ENCODE peak calls at places on chromosomes 16 and 17, in six cellular contexts. One of them, this sample, is unnamed. For H3K27me3, the result is how much of the 10 kb centered on the place peaks cover.

GRCh38 chr17:38464723-38465419 is 36.6 kb downstream of the ARHGAP23 start:
- DNase-seq in GM23338: peak
- DNase-seq in hepatocyte: peak
- DNase-seq in fibroblast of lung: peak
- DNase-seq in HCT116: peak
- DNase-seq in DND-41: no peak
- DNase-seq in this sample: no peak

GRCh38 chr17:7593296-7593695 is 3.4 kb upstream of the SOX15 start:
- DNase-seq in GM23338: no peak
- DNase-seq in hepatocyte: no peak
- DNase-seq in fibroblast of lung: no peak
- DNase-seq in HCT116: no peak
- DNase-seq in DND-41: no peak
- DNase-seq in this sample: no peak

GRCh38 chr16:84754353-84754856 is 54.6 kb downstream of the USP10 start:
- DNase-seq in GM23338: peak
- DNase-seq in hepatocyte: peak
- DNase-seq in fibroblast of lung: peak
- DNase-seq in HCT116: peak
- DNase-seq in DND-41: peak
- DNase-seq in this sample: peak

GRCh38 chr16:71726491-71727319 is 2.2 kb upstream of the PHLPP2 start:
- DNase-seq in GM23338: no peak
- DNase-seq in hepatocyte: no peak
- DNase-seq in fibroblast of lung: no peak
- DNase-seq in HCT116: no peak
- DNase-seq in DND-41: no peak
- DNase-seq in this sample: no peak

GRCh38 chr16:8776193-8776592 is 21.2 kb downstream of the TMEM186 start:
- DNase-seq in GM23338: peak
- DNase-seq in hepatocyte: no peak
- DNase-seq in fibroblast of lung: no peak
- DNase-seq in HCT116: no peak
- DNase-seq in DND-41: no peak
- DNase-seq in this sample: peak

GRCh38 chr16:75282811-75283281 is 31.4 kb upstream of the BCAR1 start:
- DNase-seq in GM23338: peak
- DNase-seq in hepatocyte: no peak
- DNase-seq in fibroblast of lung: no peak
- DNase-seq in HCT116: no peak
- DNase-seq in DND-41: no peak
- DNase-seq in this sample: no peak

GRCh38 chr16:47928008-47928407 is 227.8 kb downstream of the ABCC12 start:
- DNase-seq in GM23338: peak
- DNase-seq in hepatocyte: no peak
- DNase-seq in fibroblast of lung: no peak
- DNase-seq in HCT116: peak
- DNase-seq in DND-41: no peak
- DNase-seq in this sample: peak

GRCh38 chr16:1183235-1183907 is 30.5 kb downstream of the CACNA1H start:
- DNase-seq in GM23338: no peak
- DNase-seq in hepatocyte: peak
- DNase-seq in fibroblast of lung: peak
- DNase-seq in HCT116: no peak
- DNase-seq in DND-41: no peak
- DNase-seq in this sample: no peak

GRCh38 chr17:81171941-81172340 is 5.9 kb upstream of the AATK start:
- DNase-seq in GM23338: no peak
- DNase-seq in hepatocyte: no peak
- DNase-seq in fibroblast of lung: peak
- DNase-seq in HCT116: no peak
- DNase-seq in DND-41: no peak
- DNase-seq in this sample: no peak

GRCh38 chr17:9239260-9239820 is 218.0 kb downstream of the NTN1 start:
- DNase-seq in GM23338: no peak
- DNase-seq in hepatocyte: no peak
- DNase-seq in fibroblast of lung: no peak
- DNase-seq in HCT116: no peak
- DNase-seq in DND-41: no peak
- DNase-seq in this sample: no peak

GRCh38 chr16:81636298-81636960 is 142.7 kb upstream of the PLCG2 start:
- DNase-seq in GM23338: no peak
- DNase-seq in hepatocyte: no peak
- DNase-seq in fibroblast of lung: no peak
- DNase-seq in HCT116: no peak
- DNase-seq in DND-41: no peak
- DNase-seq in this sample: no peak

GRCh38 chr16:27712251-27712711 is 162.3 kb downstream of the KATNIP start:
- DNase-seq in GM23338: no peak
- DNase-seq in hepatocyte: no peak
- DNase-seq in fibroblast of lung: no peak
- DNase-seq in HCT116: no peak
- DNase-seq in DND-41: no peak
- DNase-seq in this sample: no peak

GRCh38 chr17:58227733-58228132 is 8.7 kb upstream of the MKS1 start:
- DNase-seq in GM23338: no peak
- DNase-seq in hepatocyte: no peak
- DNase-seq in fibroblast of lung: no peak
- DNase-seq in HCT116: no peak
- DNase-seq in DND-41: no peak
- DNase-seq in this sample: no peak

GRCh38 chr17:60563743-60564142 is 36.2 kb upstream of the PPM1D start:
- DNase-seq in GM23338: no peak
- DNase-seq in hepatocyte: no peak
- DNase-seq in fibroblast of lung: no peak
- DNase-seq in HCT116: no peak
- DNase-seq in DND-41: no peak
- DNase-seq in this sample: no peak

GRCh38 chr17:38729886-38730525 is at the start of gene CISD3:
- DNase-seq in GM23338: peak
- DNase-seq in hepatocyte: peak
- DNase-seq in fibroblast of lung: peak
- DNase-seq in HCT116: peak
- DNase-seq in DND-41: peak
- DNase-seq in this sample: peak

GRCh38 chr17:49597438-49597837 is 21.8 kb downstream of the NXPH3 start:
- DNase-seq in GM23338: no peak
- DNase-seq in hepatocyte: no peak
- DNase-seq in fibroblast of lung: no peak
- DNase-seq in HCT116: no peak
- DNase-seq in DND-41: no peak
- DNase-seq in this sample: no peak

GRCh38 chr17:27568216-27568615 is 62.8 kb upstream of the LGALS9 start:
- DNase-seq in GM23338: no peak
- DNase-seq in hepatocyte: no peak
- DNase-seq in fibroblast of lung: no peak
- DNase-seq in HCT116: no peak
- DNase-seq in DND-41: no peak
- DNase-seq in this sample: no peak

GRCh38 chr16:30458561-30459394 is 13.1 kb upstream of the SEPHS2 start:
- DNase-seq in GM23338: no peak
- DNase-seq in hepatocyte: no peak
- DNase-seq in fibroblast of lung: no peak
- DNase-seq in HCT116: no peak
- DNase-seq in DND-41: peak
- DNase-seq in this sample: no peak

GRCh38 chr16:50207652-50208051 is 54.5 kb downstream of the TENT4B start:
- DNase-seq in GM23338: no peak
- DNase-seq in hepatocyte: no peak
- DNase-seq in fibroblast of lung: peak
- DNase-seq in HCT116: no peak
- DNase-seq in DND-41: no peak
- DNase-seq in this sample: no peak

GRCh38 chr17:12445331-12445730 is 220.4 kb upstream of the MYOCD start:
- DNase-seq in GM23338: no peak
- DNase-seq in hepatocyte: no peak
- DNase-seq in fibroblast of lung: peak
- DNase-seq in HCT116: no peak
- DNase-seq in DND-41: no peak
- DNase-seq in this sample: no peak

GRCh38 chr17:15255713-15256454 is 9.2 kb downstream of the PMP22 start:
- DNase-seq in GM23338: no peak
- DNase-seq in hepatocyte: no peak
- DNase-seq in fibroblast of lung: no peak
- DNase-seq in HCT116: no peak
- DNase-seq in DND-41: no peak
- DNase-seq in this sample: no peak

GRCh38 chr17:63774141-63774981 is at the start of gene DDX42:
- DNase-seq in GM23338: peak
- DNase-seq in hepatocyte: peak
- DNase-seq in fibroblast of lung: peak
- DNase-seq in HCT116: no peak
- DNase-seq in DND-41: peak
- DNase-seq in this sample: no peak

GRCh38 chr16:78189121-78189520 is 89.7 kb downstream of the WWOX start:
- DNase-seq in GM23338: no peak
- DNase-seq in hepatocyte: no peak
- DNase-seq in fibroblast of lung: no peak
- DNase-seq in HCT116: no peak
- DNase-seq in DND-41: no peak
- DNase-seq in this sample: peak

GRCh38 chr16:85612191-85612800 is 826 bp upstream of the GSE1 start:
- DNase-seq in GM23338: no peak
- DNase-seq in hepatocyte: peak
- DNase-seq in fibroblast of lung: peak
- DNase-seq in HCT116: peak
- DNase-seq in DND-41: no peak
- DNase-seq in this sample: no peak

GRCh38 chr17:34820166-34820920 is 140.9 kb downstream of the CCT6B start:
- DNase-seq in GM23338: peak
- DNase-seq in hepatocyte: no peak
- DNase-seq in fibroblast of lung: no peak
- DNase-seq in HCT116: no peak
- DNase-seq in DND-41: no peak
- DNase-seq in this sample: no peak

GRCh38 chr16:86107190-86107589 is 208.2 kb downstream of the IRF8 start:
- DNase-seq in GM23338: no peak
- DNase-seq in hepatocyte: no peak
- DNase-seq in fibroblast of lung: peak
- DNase-seq in HCT116: no peak
- DNase-seq in DND-41: no peak
- DNase-seq in this sample: no peak

GRCh38 chr16:70804153-70804728 is 3.3 kb upstream of the VAC14 start:
- DNase-seq in GM23338: no peak
- DNase-seq in hepatocyte: no peak
- DNase-seq in fibroblast of lung: peak
- DNase-seq in HCT116: no peak
- DNase-seq in DND-41: no peak
- DNase-seq in this sample: no peak

DNA sequence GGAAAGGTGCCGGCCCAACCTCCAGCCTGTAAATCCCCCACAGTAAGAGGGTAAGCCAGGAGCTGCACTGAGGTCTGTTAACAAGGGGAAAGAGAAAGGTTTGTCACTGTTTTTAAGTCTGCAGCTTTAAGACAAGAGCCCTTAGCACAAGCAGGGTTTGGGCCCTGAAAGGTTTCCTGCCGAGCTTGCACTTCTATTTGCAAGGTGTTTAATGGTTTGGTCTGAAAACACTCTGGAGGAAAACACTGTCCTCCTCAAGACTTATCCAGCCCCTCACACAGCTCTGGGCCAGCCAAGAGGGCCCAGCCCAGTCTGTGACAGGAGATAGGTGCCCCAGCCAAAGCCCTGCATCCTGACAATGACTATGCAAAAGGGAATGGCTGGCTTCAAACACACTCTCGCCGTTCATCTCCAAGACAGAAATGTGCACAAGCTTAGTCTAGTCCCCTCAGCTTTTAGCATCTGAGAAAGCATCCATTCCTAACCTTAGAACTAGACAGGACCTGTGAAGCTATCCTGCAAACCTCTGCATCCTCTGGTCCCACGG is 26.9 kb downstream of the MPG start:
- DNase-seq in GM23338: no peak
- DNase-seq in hepatocyte: no peak
- DNase-seq in fibroblast of lung: no peak
- DNase-seq in HCT116: no peak
- DNase-seq in DND-41: no peak
- DNase-seq in this sample: no peak
- H3K27ac ChIP-seq in GM23338: no peak
- H3K27ac ChIP-seq in hepatocyte: no peak
- H3K27ac ChIP-seq in fibroblast of lung: no peak
- H3K27ac ChIP-seq in HCT116: no peak
- H3K27ac ChIP-seq in DND-41: no peak
- H3K27ac ChIP-seq in this sample: no peak

DNA sequence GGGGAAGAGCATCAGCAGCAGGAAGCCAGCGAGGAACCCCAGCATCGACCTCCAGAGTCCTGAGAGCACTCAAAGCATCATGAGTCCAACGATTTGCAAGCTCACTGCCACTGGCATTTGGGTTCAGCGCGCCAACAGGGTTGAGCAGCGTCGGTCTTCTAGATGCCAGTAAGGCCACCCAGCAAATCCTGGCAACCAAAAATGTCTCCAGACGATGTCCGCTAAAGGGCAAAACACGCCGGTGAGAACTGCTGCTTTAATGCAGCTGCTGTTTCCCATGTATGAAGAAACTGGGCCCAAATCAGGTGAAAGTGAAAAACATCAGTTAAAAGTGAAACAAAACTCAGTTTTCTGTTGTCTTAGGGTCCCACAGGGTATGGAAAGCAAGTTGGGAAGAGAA is 70.2 kb downstream of the ANKRD11 start:
- DNase-seq in GM23338: no peak
- DNase-seq in hepatocyte: no peak
- DNase-seq in fibroblast of lung: no peak
- DNase-seq in HCT116: no peak
- DNase-seq in DND-41: no peak
- DNase-seq in this sample: no peak
- H2AFZ ChIP-seq in GM23338: no peak
- H2AFZ ChIP-seq in hepatocyte: no peak
- H2AFZ ChIP-seq in fibroblast of lung: no peak
- H2AFZ ChIP-seq in HCT116: no peak
- H2AFZ ChIP-seq in DND-41: no peak
- H2AFZ ChIP-seq in this sample: no peak

GRCh38 chr17:79154446-79154845 is 79.8 kb downstream of the ENGASE start:
- DNase-seq in GM23338: no peak
- DNase-seq in hepatocyte: no peak
- DNase-seq in fibroblast of lung: no peak
- DNase-seq in HCT116: no peak
- DNase-seq in DND-41: no peak
- DNase-seq in this sample: no peak
- H3K27me3 ChIP-seq in GM23338: under half
- H3K27me3 ChIP-seq in hepatocyte: under half
- H3K27me3 ChIP-seq in fibroblast of lung: under half
- H3K27me3 ChIP-seq in HCT116: under half
- H3K27me3 ChIP-seq in DND-41: under half
- H3K27me3 ChIP-seq in this sample: under half

DNA sequence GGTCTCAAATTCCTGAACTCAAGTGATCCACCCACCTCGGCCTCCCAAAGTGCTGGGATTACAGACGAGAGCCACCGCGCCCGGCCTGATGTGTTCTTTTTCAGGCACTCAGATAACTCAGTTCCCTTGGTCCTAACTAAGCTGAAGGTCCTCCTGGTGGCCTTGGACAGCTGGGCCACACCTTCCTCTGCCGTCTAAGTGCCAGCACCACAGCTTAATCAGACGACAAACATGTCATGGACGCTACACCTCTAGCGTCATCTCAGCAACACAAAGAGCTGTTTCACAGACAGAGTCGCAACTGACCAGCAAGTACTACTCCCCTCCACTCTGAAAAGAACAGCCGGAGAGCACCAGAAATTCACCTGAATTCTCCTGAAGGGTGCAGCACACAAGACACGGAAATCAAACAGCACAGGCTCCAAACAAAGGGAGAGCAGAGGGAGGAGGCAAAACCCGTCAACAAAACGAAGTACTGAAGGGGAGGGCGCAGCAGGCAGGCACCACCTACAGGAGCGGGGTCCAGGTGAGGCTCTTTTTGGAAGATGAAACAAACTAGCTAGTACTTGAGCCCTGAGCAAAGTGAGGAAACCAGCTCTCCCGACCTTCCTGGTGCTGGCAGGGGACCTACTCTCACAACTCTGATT is 4.4 kb downstream of the TRAP1 start:
- DNase-seq in GM23338: peak
- DNase-seq in hepatocyte: no peak
- DNase-seq in fibroblast of lung: no peak
- DNase-seq in HCT116: no peak
- DNase-seq in DND-41: no peak
- DNase-seq in this sample: no peak
- H3K27ac ChIP-seq in GM23338: peak
- H3K27ac ChIP-seq in hepatocyte: peak
- H3K27ac ChIP-seq in fibroblast of lung: no peak
- H3K27ac ChIP-seq in HCT116: no peak
- H3K27ac ChIP-seq in DND-41: no peak
- H3K27ac ChIP-seq in this sample: no peak